ENCODE peak calls at places on chromosomes 13 and 19, in eight cellular contexts. R is effector memory CD4-positive, alpha-beta T cell; Y is PC-9; B is heart left ventricle; O is GM23248; N is OCI-LY7; G is cardiac muscle cell; T is breast epithelium. W is an unnamed sample.

GRCh38 chr19:19752760-19753403 is 20.0 kb upstream of the ZNF14 start:
- DNase-seq in R (no peak), Y (no peak), B (no peak), O (no peak), N (no peak), G (no peak), T (no peak), W (no peak)

GRCh38 chr19:32406161-32407003 is 812 bp downstream of the DPY19L3 start:
- DNase-seq in R (no peak), Y (no peak), B (no peak), O (peak), N (no peak), G (no peak), T (no peak), W (peak)

GRCh38 chr19:38740932-38741331 is 3.3 kb downstream of the CAPN12 start:
- DNase-seq in R (no peak), Y (no peak), B (no peak), O (no peak), N (no peak), G (no peak), T (no peak), W (no peak)

GRCh38 chr19:15934332-15935078 is at the start of gene CYP4F11:
- DNase-seq in R (no peak), Y (peak), B (peak), O (no peak), N (peak), G (no peak), T (peak), W (peak)

GRCh38 chr19:16216744-16217670 is 19.3 kb downstream of the AP1M1 start:
- DNase-seq in R (no peak), Y (no peak), B (no peak), O (no peak), N (no peak), G (no peak), T (no peak), W (no peak)

GRCh38 chr13:71300602-71301001 is 566.4 kb downstream of the DACH1 start:
- DNase-seq in R (no peak), Y (no peak), B (no peak), O (no peak), N (no peak), G (no peak), T (no peak), W (no peak)

GRCh38 chr13:51912511-51913225 is 50.9 kb downstream of the CCDC70 start:
- DNase-seq in R (no peak), Y (no peak), B (no peak), O (no peak), N (peak), G (no peak), T (no peak), W (no peak)

GRCh38 chr13:30978981-30979956 is 46.8 kb downstream of the TEX26 start:
- DNase-seq in R (peak), Y (no peak), B (no peak), O (peak), N (peak), G (peak), T (no peak), W (no peak)

GRCh38 chr13:106078191-106078590 is 457.3 kb downstream of the EFNB2 start:
- DNase-seq in R (no peak), Y (no peak), B (no peak), O (no peak), N (no peak), G (peak), T (no peak), W (no peak)

GRCh38 chr13:20945952-20946383 is 43.4 kb upstream of the XPO4 start:
- DNase-seq in R (no peak), Y (no peak), B (peak), O (peak), N (no peak), G (peak), T (no peak), W (no peak)

GRCh38 chr19:51121257-51121656 is 3.4 kb upstream of the SIGLEC9 start:
- DNase-seq in R (no peak), Y (no peak), B (no peak), O (no peak), N (no peak), G (no peak), T (no peak), W (no peak)

GRCh38 chr13:73657821-73658540 is 476.2 kb downstream of the KLF12 start:
- DNase-seq in R (no peak), Y (no peak), B (peak), O (peak), N (no peak), G (no peak), T (no peak), W (no peak)

GRCh38 chr19:6011206-6011605 is 33.3 kb upstream of the RANBP3 start:
- DNase-seq in R (no peak), Y (no peak), B (no peak), O (no peak), N (no peak), G (no peak), T (no peak), W (no peak)

GRCh38 chr19:35287713-35288112 is 4.2 kb upstream of the MAG start:
- DNase-seq in R (no peak), Y (no peak), B (no peak), O (no peak), N (no peak), G (no peak), T (no peak), W (no peak)

GRCh38 chr13:102394158-102395053 is 7.4 kb downstream of the FGF14 start:
- DNase-seq in R (peak), Y (no peak), B (peak), O (peak), N (no peak), G (peak), T (peak), W (peak)

GRCh38 chr13:34411177-34411576 is 530.9 kb upstream of the NBEA start:
- DNase-seq in R (no peak), Y (no peak), B (no peak), O (no peak), N (no peak), G (no peak), T (no peak), W (no peak)

GRCh38 chr13:113602291-113602970 is 17.9 kb downstream of the TFDP1 start:
- DNase-seq in R (no peak), Y (no peak), B (no peak), O (no peak), N (no peak), G (no peak), T (no peak), W (no peak)

GRCh38 chr19:19866599-19867248 is 1.0 kb downstream of the ZNF253 start:
- DNase-seq in R (peak), Y (no peak), B (no peak), O (peak), N (peak), G (peak), T (no peak), W (no peak)

GRCh38 chr19:33293255-33294057 is 8.9 kb downstream of the CEBPA start:
- DNase-seq in R (no peak), Y (no peak), B (no peak), O (peak), N (no peak), G (no peak), T (no peak), W (peak)

GRCh38 chr19:41877490-41877876 is 404 bp downstream of the CD79A start:
- DNase-seq in R (no peak), Y (no peak), B (no peak), O (no peak), N (peak), G (no peak), T (no peak), W (no peak)

GRCh38 chr13:109243311-109243951 is 543.0 kb downstream of the IRS2 start:
- DNase-seq in R (no peak), Y (peak), B (peak), O (peak), N (no peak), G (peak), T (no peak), W (no peak)

GRCh38 chr19:42653841-42654240 is 59.1 kb upstream of the CEACAM8 start:
- DNase-seq in R (no peak), Y (no peak), B (no peak), O (no peak), N (no peak), G (no peak), T (no peak), W (no peak)

GRCh38 chr19:18972851-18973250 is 31.8 kb upstream of the HOMER3 start:
- DNase-seq in R (no peak), Y (no peak), B (no peak), O (no peak), N (no peak), G (no peak), T (no peak), W (no peak)

GRCh38 chr19:52941941-52942370 is 18.7 kb upstream of the ZNF888 start:
- DNase-seq in R (no peak), Y (peak), B (peak), O (peak), N (peak), G (peak), T (no peak), W (peak)

GRCh38 chr19:8638078-8638619 is 7.7 kb downstream of the NFILZ start:
- DNase-seq in R (no peak), Y (peak), B (peak), O (no peak), N (no peak), G (no peak), T (no peak), W (peak)

GRCh38 chr19:12777217-12778019 is 2.1 kb upstream of the HOOK2 start:
- DNase-seq in R (peak), Y (peak), B (peak), O (peak), N (peak), G (peak), T (peak), W (peak)

GRCh38 chr19:43768273-43769050 is 12.3 kb downstream of the KCNN4 start:
- DNase-seq in R (no peak), Y (no peak), B (no peak), O (no peak), N (no peak), G (no peak), T (no peak), W (peak)

GRCh38 chr13:96100457-96101220 is 10.7 kb downstream of the HS6ST3 start:
- DNase-seq in R (no peak), Y (no peak), B (no peak), O (no peak), N (no peak), G (peak), T (no peak), W (no peak)

GRCh38 chr19:7911509-7912143 is 3.0 kb upstream of the TGFBR3L start:
- DNase-seq in R (no peak), Y (no peak), B (no peak), O (no peak), N (no peak), G (no peak), T (no peak), W (no peak)

GRCh38 chr13:57629821-57630235 is 1.7 kb upstream of the PCDH17 start:
- DNase-seq in R (peak), Y (no peak), B (peak), O (peak), N (no peak), G (peak), T (peak), W (no peak)

GRCh38 chr19:50333235-50333736 is 4.1 kb upstream of the KCNC3 start:
- DNase-seq in R (peak), Y (peak), B (peak), O (peak), N (peak), G (peak), T (peak), W (peak)

GRCh38 chr19:15426485-15427349 is 7.9 kb upstream of the AKAP8L start:
- DNase-seq in R (no peak), Y (no peak), B (peak), O (no peak), N (no peak), G (no peak), T (no peak), W (no peak)

GRCh38 chr13:105196052-105196451 is 1339.4 kb downstream of the EFNB2 start:
- DNase-seq in R (no peak), Y (peak), B (no peak), O (peak), N (no peak), G (no peak), T (no peak), W (no peak)

GRCh38 chr19:28632357-28633076 is 580.4 kb downstream of the UQCRFS1 start:
- DNase-seq in R (no peak), Y (no peak), B (no peak), O (no peak), N (peak), G (no peak), T (no peak), W (no peak)

GRCh38 chr13:27274631-27275030 is 4.0 kb downstream of the RASL11A start:
- DNase-seq in R (no peak), Y (no peak), B (no peak), O (no peak), N (no peak), G (no peak), T (no peak), W (no peak)

GRCh38 chr19:1076951-1077350 is 10.0 kb downstream of the ARHGAP45 start:
- DNase-seq in R (peak), Y (no peak), B (peak), O (peak), N (peak), G (no peak), T (no peak), W (no peak)

DNA sequence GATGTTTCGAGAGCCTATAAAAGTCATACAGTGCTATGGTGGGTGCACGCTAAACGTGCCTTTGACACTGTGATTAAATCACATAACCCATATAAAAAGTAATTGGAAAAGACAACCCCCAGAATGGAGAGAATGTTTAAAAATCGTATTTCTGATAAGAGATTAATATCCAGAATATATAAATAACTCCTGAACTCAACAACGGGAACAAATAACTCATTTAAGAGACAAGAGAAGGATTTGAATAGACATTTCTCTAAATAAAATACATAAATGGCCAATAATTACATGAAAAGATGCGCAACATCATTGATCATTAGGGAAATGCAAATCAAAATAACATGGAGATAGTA is 37.0 kb upstream of the IGFL4 start:
- DNase-seq in R (no peak), Y (no peak), B (no peak), O (no peak), N (no peak), G (no peak), T (no peak), W (no peak)
- H3K4me3 ChIP-seq in R (no peak), Y (peak), B (no peak), O (no peak), N (no peak), G (no peak), T (peak), W (no peak)

GRCh38 chr13:75558130-75558840 is 8.7 kb downstream of the UCHL3 start:
- DNase-seq in R (no peak), Y (no peak), B (no peak), O (no peak), N (no peak), G (no peak), T (no peak), W (no peak)
- H3K4me3 ChIP-seq in R (no peak), Y (no peak), B (no peak), O (no peak), N (no peak), G (no peak), T (no peak), W (no peak)

GRCh38 chr19:17929056-17929455 is 3.8 kb upstream of the CCDC124 start:
- DNase-seq in R (no peak), Y (no peak), B (no peak), O (no peak), N (no peak), G (no peak), T (no peak), W (no peak)

GRCh38 chr19:17936379-17936778 is 3.6 kb downstream of the CCDC124 start:
- DNase-seq in R (no peak), Y (no peak), B (no peak), O (no peak), N (no peak), G (no peak), T (no peak), W (no peak)

GRCh38 chr19:17932485-17933338 is at the start of gene CCDC124:
- DNase-seq in R (peak), Y (peak), B (peak), O (peak), N (peak), G (peak), T (peak), W (peak)

GRCh38 chr19:17933414-17934129 is 757 bp downstream of the CCDC124 start:
- DNase-seq in R (no peak), Y (peak), B (no peak), O (peak), N (no peak), G (no peak), T (no peak), W (no peak)

GRCh38 chr19:17931532-17932191 is 1.2 kb upstream of the CCDC124 start:
- DNase-seq in R (no peak), Y (no peak), B (no peak), O (no peak), N (no peak), G (peak), T (no peak), W (no peak)
- H3K4me3 ChIP-seq in R (peak), Y (no peak), B (peak), O (peak), N (peak), G (peak), T (peak), W (no peak)

GRCh38 chr19:48397636-48398328 is 4.3 kb downstream of the GRIN2D start:
- DNase-seq in R (no peak), Y (no peak), B (no peak), O (peak), N (no peak), G (no peak), T (no peak), W (no peak)
- H3K4me3 ChIP-seq in R (peak), Y (peak), B (peak), O (peak), N (peak), G (peak), T (peak), W (peak)

DNA sequence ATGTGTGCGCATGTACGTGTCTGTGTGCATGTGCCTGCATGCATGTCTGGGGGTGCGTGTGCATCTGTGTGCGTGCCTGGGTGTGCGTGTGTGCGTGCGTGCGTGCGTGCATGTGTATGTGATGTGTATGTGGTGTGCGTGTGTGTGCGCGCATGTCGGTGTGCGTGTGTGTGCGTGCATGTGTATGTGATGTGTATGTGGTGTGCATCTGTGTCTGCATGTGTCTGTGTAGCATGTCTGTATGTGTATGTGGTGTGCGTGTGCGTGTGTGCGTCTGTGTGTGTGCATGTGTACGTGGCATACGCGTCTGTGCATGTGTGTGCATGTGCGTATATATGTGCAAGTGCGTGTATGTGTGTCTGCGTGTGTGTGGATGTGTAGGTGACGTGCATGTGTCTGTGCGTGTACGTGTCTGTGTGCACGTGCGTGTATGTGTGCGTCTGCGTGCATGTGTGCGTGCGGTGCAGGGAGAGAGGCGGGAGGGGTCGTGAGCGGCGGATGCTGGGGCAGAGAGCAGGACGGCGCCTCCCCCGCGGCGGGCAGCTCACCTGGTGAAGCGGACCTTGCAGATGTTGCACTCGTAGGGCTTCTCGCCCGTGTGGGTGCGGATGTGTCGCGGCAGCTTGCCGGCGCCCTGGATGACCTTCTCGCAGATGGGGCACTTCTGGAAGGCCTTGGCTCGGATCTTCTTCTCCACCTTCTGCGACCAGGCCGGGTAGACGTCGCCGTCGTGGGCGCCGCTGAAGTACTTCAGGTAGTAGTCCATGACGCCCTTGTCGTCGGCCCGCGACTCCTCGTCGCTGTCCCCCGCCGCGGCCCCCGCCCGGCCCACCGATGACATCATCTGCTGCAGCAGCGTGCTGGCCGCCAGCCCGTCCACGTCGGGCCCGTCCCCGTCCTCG is 13.0 kb downstream of the ZBTB7A start:
- DNase-seq in R (no peak), Y (no peak), B (no peak), O (peak), N (no peak), G (no peak), T (no peak), W (no peak)
- H3K4me3 ChIP-seq in R (no peak), Y (peak), B (no peak), O (peak), N (no peak), G (no peak), T (peak), W (no peak)

GRCh38 chr13:94764576-94765321 is 52.4 kb upstream of the SOX21 start:
- DNase-seq in R (no peak), Y (no peak), B (no peak), O (no peak), N (no peak), G (no peak), T (no peak), W (no peak)

GRCh38 chr13:94758571-94758970 is 46.2 kb upstream of the SOX21 start:
- DNase-seq in R (no peak), Y (no peak), B (no peak), O (no peak), N (no peak), G (no peak), T (no peak), W (no peak)

GRCh38 chr13:94761407-94761806 is 49.1 kb upstream of the SOX21 start:
- DNase-seq in R (no peak), Y (no peak), B (no peak), O (no peak), N (no peak), G (no peak), T (no peak), W (no peak)

DNA sequence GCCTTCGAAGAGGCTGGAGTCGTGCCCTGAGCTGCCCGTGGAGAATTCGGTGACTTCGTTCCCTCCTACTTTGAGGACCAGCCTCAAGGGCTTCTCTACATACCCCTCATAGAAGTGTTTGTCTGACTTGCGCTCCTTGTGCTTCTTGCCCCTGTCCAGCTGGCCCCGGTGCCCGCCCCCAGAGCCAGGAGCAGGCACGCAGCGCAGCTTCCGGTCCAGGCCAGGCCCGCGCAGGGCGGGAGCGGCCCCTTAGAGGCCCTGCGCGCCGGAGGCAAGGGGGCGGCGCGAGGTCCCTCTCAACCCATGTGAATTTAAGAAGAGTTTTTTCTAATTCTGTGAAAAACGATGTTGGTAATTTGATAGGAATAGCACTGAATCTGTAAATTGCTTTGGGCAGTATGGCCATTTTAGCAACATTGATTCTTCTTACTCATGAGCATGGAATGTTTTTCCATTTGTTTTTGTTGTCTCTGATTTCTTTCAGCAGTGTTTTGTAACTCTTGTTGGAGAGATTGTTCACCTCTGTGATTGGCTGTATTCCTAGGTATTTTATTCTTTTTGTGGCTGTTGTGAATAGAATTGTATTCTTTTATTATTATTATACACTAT is 46.9 kb upstream of the SOX21 start:
- DNase-seq in R (no peak), Y (no peak), B (no peak), O (no peak), N (no peak), G (no peak), T (no peak), W (no peak)
- H3K4me3 ChIP-seq in R (no peak), Y (no peak), B (no peak), O (no peak), N (no peak), G (no peak), T (no peak), W (no peak)

GRCh38 chr13:100088648-100089601 is at the start of gene PCCA:
- DNase-seq in R (peak), Y (peak), B (peak), O (peak), N (peak), G (peak), T (peak), W (peak)

GRCh38 chr13:100090861-100091260 is 2.0 kb downstream of the PCCA start:
- DNase-seq in R (no peak), Y (no peak), B (no peak), O (no peak), N (no peak), G (no peak), T (no peak), W (no peak)

GRCh38 chr13:100089633-100090032 is 740 bp downstream of the PCCA start:
- DNase-seq in R (no peak), Y (no peak), B (no peak), O (peak), N (peak), G (no peak), T (no peak), W (peak)

GRCh38 chr13:100088282-100088647 is 628 bp upstream of the PCCA start:
- DNase-seq in R (no peak), Y (no peak), B (no peak), O (no peak), N (no peak), G (no peak), T (no peak), W (no peak)
- H3K4me3 ChIP-seq in R (peak), Y (peak), B (peak), O (peak), N (peak), G (peak), T (peak), W (peak)

W was measured in prostate gland.